ENCODE peak calls at places on chromosome 14, in five cellular contexts. One of them, this sample, is unnamed.

GRCh38 chr14:98477935-98478334 is 794.1 kb downstream of the BCL11B start:
- DNase-seq in cardiac fibroblast: no peak
- DNase-seq in cardiac muscle cell: no peak
- DNase-seq in A549: no peak
- DNase-seq in heart right ventricle: no peak
- DNase-seq in this sample: peak

GRCh38 chr14:59320771-59321170 is 132.3 kb downstream of the DAAM1 start:
- DNase-seq in cardiac fibroblast: peak
- DNase-seq in cardiac muscle cell: peak
- DNase-seq in A549: no peak
- DNase-seq in heart right ventricle: no peak
- DNase-seq in this sample: peak

GRCh38 chr14:99899578-99900178 is 106.5 kb downstream of the EML1 start:
- DNase-seq in cardiac fibroblast: peak
- DNase-seq in cardiac muscle cell: peak
- DNase-seq in A549: peak
- DNase-seq in heart right ventricle: no peak
- DNase-seq in this sample: peak

GRCh38 chr14:91872011-91872476 is 4.7 kb upstream of the TC2N start:
- DNase-seq in cardiac fibroblast: peak
- DNase-seq in cardiac muscle cell: no peak
- DNase-seq in A549: peak
- DNase-seq in heart right ventricle: no peak
- DNase-seq in this sample: peak

GRCh38 chr14:92093320-92093719 is 13.1 kb downstream of the ATXN3 start:
- DNase-seq in cardiac fibroblast: peak
- DNase-seq in cardiac muscle cell: no peak
- DNase-seq in A549: peak
- DNase-seq in heart right ventricle: no peak
- DNase-seq in this sample: no peak

GRCh38 chr14:88551094-88551870 is 3.5 kb downstream of the PTPN21 start:
- DNase-seq in cardiac fibroblast: peak
- DNase-seq in cardiac muscle cell: peak
- DNase-seq in A549: peak
- DNase-seq in heart right ventricle: peak
- DNase-seq in this sample: peak

GRCh38 chr14:33210304-33210703 is 271.6 kb downstream of the NPAS3 start:
- DNase-seq in cardiac fibroblast: peak
- DNase-seq in cardiac muscle cell: peak
- DNase-seq in A549: no peak
- DNase-seq in heart right ventricle: no peak
- DNase-seq in this sample: peak

GRCh38 chr14:24162083-24162482 is 1.0 kb downstream of the IRF9 start:
- DNase-seq in cardiac fibroblast: peak
- DNase-seq in cardiac muscle cell: peak
- DNase-seq in A549: no peak
- DNase-seq in heart right ventricle: no peak
- DNase-seq in this sample: no peak

GRCh38 chr14:23525611-23526010 is 26.0 kb downstream of the ZFHX2 start:
- DNase-seq in cardiac fibroblast: no peak
- DNase-seq in cardiac muscle cell: no peak
- DNase-seq in A549: no peak
- DNase-seq in heart right ventricle: no peak
- DNase-seq in this sample: no peak

GRCh38 chr14:71465316-71465715 is 466.9 kb upstream of the RGS6 start:
- DNase-seq in cardiac fibroblast: peak
- DNase-seq in cardiac muscle cell: peak
- DNase-seq in A549: no peak
- DNase-seq in heart right ventricle: no peak
- DNase-seq in this sample: no peak

GRCh38 chr14:27686137-27686536 is 1080.5 kb upstream of the FOXG1 start:
- DNase-seq in cardiac fibroblast: no peak
- DNase-seq in cardiac muscle cell: no peak
- DNase-seq in A549: no peak
- DNase-seq in heart right ventricle: no peak
- DNase-seq in this sample: no peak

GRCh38 chr14:74502236-74503019 is 8.9 kb downstream of the ISCA2 start:
- DNase-seq in cardiac fibroblast: peak
- DNase-seq in cardiac muscle cell: peak
- DNase-seq in A549: peak
- DNase-seq in heart right ventricle: no peak
- DNase-seq in this sample: peak

GRCh38 chr14:64878775-64879634 is 702 bp downstream of the SPTB start:
- DNase-seq in cardiac fibroblast: no peak
- DNase-seq in cardiac muscle cell: no peak
- DNase-seq in A549: peak
- DNase-seq in heart right ventricle: peak
- DNase-seq in this sample: no peak

GRCh38 chr14:64611358-64612020 is 61.7 kb downstream of the PPP1R36 start:
- DNase-seq in cardiac fibroblast: peak
- DNase-seq in cardiac muscle cell: peak
- DNase-seq in A549: no peak
- DNase-seq in heart right ventricle: no peak
- DNase-seq in this sample: no peak

GRCh38 chr14:99559286-99559990 is 44.6 kb downstream of the CCDC85C start:
- DNase-seq in cardiac fibroblast: no peak
- DNase-seq in cardiac muscle cell: peak
- DNase-seq in A549: no peak
- DNase-seq in heart right ventricle: no peak
- DNase-seq in this sample: no peak

GRCh38 chr14:95291859-95292542 is 27.7 kb downstream of the CLMN start:
- DNase-seq in cardiac fibroblast: peak
- DNase-seq in cardiac muscle cell: peak
- DNase-seq in A549: peak
- DNase-seq in heart right ventricle: peak
- DNase-seq in this sample: peak

GRCh38 chr14:90443161-90444076 is 46.6 kb downstream of the CALM1 start:
- DNase-seq in cardiac fibroblast: no peak
- DNase-seq in cardiac muscle cell: no peak
- DNase-seq in A549: no peak
- DNase-seq in heart right ventricle: no peak
- DNase-seq in this sample: peak

GRCh38 chr14:71289536-71289935 is 382.3 kb downstream of the PCNX1 start:
- DNase-seq in cardiac fibroblast: no peak
- DNase-seq in cardiac muscle cell: no peak
- DNase-seq in A549: no peak
- DNase-seq in heart right ventricle: no peak
- DNase-seq in this sample: no peak

GRCh38 chr14:69629225-69630127 is 18.1 kb downstream of the SUSD6 start:
- DNase-seq in cardiac fibroblast: no peak
- DNase-seq in cardiac muscle cell: no peak
- DNase-seq in A549: no peak
- DNase-seq in heart right ventricle: no peak
- DNase-seq in this sample: no peak

GRCh38 chr14:33414041-33414440 is 475.4 kb downstream of the NPAS3 start:
- DNase-seq in cardiac fibroblast: no peak
- DNase-seq in cardiac muscle cell: peak
- DNase-seq in A549: no peak
- DNase-seq in heart right ventricle: no peak
- DNase-seq in this sample: no peak

GRCh38 chr14:41280745-41281144 is 325.9 kb upstream of the LRFN5 start:
- DNase-seq in cardiac fibroblast: peak
- DNase-seq in cardiac muscle cell: peak
- DNase-seq in A549: peak
- DNase-seq in heart right ventricle: no peak
- DNase-seq in this sample: peak

GRCh38 chr14:87264386-87264785 is 728.6 kb downstream of the GALC start:
- DNase-seq in cardiac fibroblast: no peak
- DNase-seq in cardiac muscle cell: no peak
- DNase-seq in A549: no peak
- DNase-seq in heart right ventricle: no peak
- DNase-seq in this sample: no peak

GRCh38 chr14:52296378-52296777 is 17.7 kb upstream of the PTGER2 start:
- DNase-seq in cardiac fibroblast: no peak
- DNase-seq in cardiac muscle cell: no peak
- DNase-seq in A549: no peak
- DNase-seq in heart right ventricle: no peak
- DNase-seq in this sample: no peak
- TF ChIP-seq CTCF in cardiac fibroblast: no peak
- TF ChIP-seq CTCF in cardiac muscle cell: no peak
- TF ChIP-seq CTCF in A549: no peak
- TF ChIP-seq CTCF in heart right ventricle: no peak
- TF ChIP-seq CTCF in this sample: no peak

GRCh38 chr14:93688794-93689193 is 99.5 kb downstream of the PRIMA1 start:
- DNase-seq in cardiac fibroblast: no peak
- DNase-seq in cardiac muscle cell: no peak
- DNase-seq in A549: no peak
- DNase-seq in heart right ventricle: no peak
- DNase-seq in this sample: no peak

GRCh38 chr14:93688239-93688666 is 100.0 kb downstream of the PRIMA1 start:
- DNase-seq in cardiac fibroblast: no peak
- DNase-seq in cardiac muscle cell: no peak
- DNase-seq in A549: no peak
- DNase-seq in heart right ventricle: no peak
- DNase-seq in this sample: peak

GRCh38 chr14:93686313-93686712 is 102.0 kb downstream of the PRIMA1 start:
- DNase-seq in cardiac fibroblast: no peak
- DNase-seq in cardiac muscle cell: no peak
- DNase-seq in A549: no peak
- DNase-seq in heart right ventricle: no peak
- DNase-seq in this sample: peak

GRCh38 chr14:93693914-93694313 is 94.4 kb downstream of the PRIMA1 start:
- DNase-seq in cardiac fibroblast: no peak
- DNase-seq in cardiac muscle cell: no peak
- DNase-seq in A549: no peak
- DNase-seq in heart right ventricle: no peak
- DNase-seq in this sample: no peak

DNA sequence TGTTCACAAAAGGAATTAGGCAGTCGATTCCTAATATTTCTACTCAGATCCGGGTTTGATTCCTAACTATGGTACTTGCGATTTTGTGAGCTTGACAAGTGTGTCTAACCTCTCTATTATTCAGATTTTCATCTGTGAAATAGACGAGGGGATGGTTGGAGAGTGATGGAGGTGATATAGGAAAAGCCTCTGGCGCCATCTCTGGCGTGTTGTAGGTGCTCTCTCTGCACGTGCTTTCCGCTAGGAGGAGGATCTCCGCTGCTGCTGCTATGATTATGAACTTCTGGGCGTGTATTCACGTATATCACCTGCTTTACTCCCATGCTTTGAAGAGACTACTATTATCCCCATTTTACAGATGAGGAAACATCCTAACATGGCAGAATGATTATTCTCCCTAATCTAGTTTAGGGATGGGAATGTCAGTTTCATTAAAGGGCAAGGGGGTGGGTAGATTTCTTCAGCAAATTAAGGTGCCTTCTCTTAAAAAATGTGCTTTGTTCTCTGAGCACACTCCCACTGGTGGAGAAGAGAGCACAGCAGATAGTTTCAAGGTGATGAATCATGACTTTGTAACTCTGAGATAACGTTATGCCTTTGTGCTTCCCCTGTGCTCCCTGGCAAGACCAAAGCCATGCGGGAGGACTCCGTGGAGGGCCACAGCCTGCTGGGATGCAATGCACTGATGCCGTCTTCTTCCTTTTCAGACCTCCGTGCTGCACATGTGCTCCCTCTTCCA is 97.1 kb downstream of the PRIMA1 start:
- DNase-seq in cardiac fibroblast: no peak
- DNase-seq in cardiac muscle cell: no peak
- DNase-seq in A549: no peak
- DNase-seq in heart right ventricle: no peak
- DNase-seq in this sample: no peak
- TF ChIP-seq CTCF in cardiac fibroblast: no peak
- TF ChIP-seq CTCF in cardiac muscle cell: no peak
- TF ChIP-seq CTCF in A549: no peak
- TF ChIP-seq CTCF in heart right ventricle: no peak
- TF ChIP-seq CTCF in this sample: no peak

GRCh38 chr14:102586420-102587119 is 5.9 kb upstream of the RCOR1 start:
- DNase-seq in cardiac fibroblast: peak
- DNase-seq in cardiac muscle cell: peak
- DNase-seq in A549: no peak
- DNase-seq in heart right ventricle: no peak
- DNase-seq in this sample: no peak
- TF ChIP-seq CTCF in cardiac fibroblast: no peak
- TF ChIP-seq CTCF in cardiac muscle cell: no peak
- TF ChIP-seq CTCF in A549: no peak
- TF ChIP-seq CTCF in heart right ventricle: no peak
- TF ChIP-seq CTCF in this sample: no peak

GRCh38 chr14:78904094-78904493 is 733.9 kb downstream of the NRXN3 start:
- DNase-seq in cardiac fibroblast: no peak
- DNase-seq in cardiac muscle cell: no peak
- DNase-seq in A549: peak
- DNase-seq in heart right ventricle: no peak
- DNase-seq in this sample: no peak
- TF ChIP-seq CTCF in cardiac fibroblast: no peak
- TF ChIP-seq CTCF in cardiac muscle cell: no peak
- TF ChIP-seq CTCF in A549: no peak
- TF ChIP-seq CTCF in heart right ventricle: no peak
- TF ChIP-seq CTCF in this sample: no peak